ENCODE peak calls at places on chromosomes 11 and 22, in five cellular contexts. One of them, this sample, is unnamed.
A peak's percentile ranks its signal among the peaks of the same experiment; 100 is the strongest.

GRCh38 chr22:32949719-32950118 is 108.5 kb downstream of the SYN3 start:
- DNase-seq in SK-N-SH: peak; percentile 11
- DNase-seq in HepG2: peak; percentile 54
- DNase-seq in K562: no peak
- DNase-seq in GM12878: no peak
- DNase-seq in this sample: no peak

GRCh38 chr11:106507645-106508306 is 430.3 kb downstream of the AASDHPPT start:
- DNase-seq in SK-N-SH: no peak
- DNase-seq in HepG2: no peak
- DNase-seq in K562: no peak
- DNase-seq in GM12878: no peak
- DNase-seq in this sample: no peak

GRCh38 chr11:114607753-114608459 is 12.3 kb upstream of the NXPE4 start:
- DNase-seq in SK-N-SH: no peak
- DNase-seq in HepG2: no peak
- DNase-seq in K562: no peak
- DNase-seq in GM12878: no peak
- DNase-seq in this sample: no peak

GRCh38 chr11:133409799-133410198 is 122.5 kb downstream of the OPCML start:
- DNase-seq in SK-N-SH: no peak
- DNase-seq in HepG2: no peak
- DNase-seq in K562: no peak
- DNase-seq in GM12878: no peak
- DNase-seq in this sample: no peak

GRCh38 chr11:3840289-3840869 is 380 bp downstream of the RHOG start:
- DNase-seq in SK-N-SH: peak; percentile 60
- DNase-seq in HepG2: no peak
- DNase-seq in K562: no peak
- DNase-seq in GM12878: no peak
- DNase-seq in this sample: no peak

GRCh38 chr11:47189100-47189834 is 3.0 kb upstream of the PACSIN3 start:
- DNase-seq in SK-N-SH: no peak
- DNase-seq in HepG2: peak; percentile 99
- DNase-seq in K562: peak; percentile 12
- DNase-seq in GM12878: no peak
- DNase-seq in this sample: peak; percentile 96

GRCh38 chr11:58837707-58838388 is 6.7 kb downstream of the GLYATL2 start:
- DNase-seq in SK-N-SH: no peak
- DNase-seq in HepG2: no peak
- DNase-seq in K562: no peak
- DNase-seq in GM12878: no peak
- DNase-seq in this sample: no peak

GRCh38 chr11:103928040-103928555 is 108.3 kb upstream of the DDI1 start:
- DNase-seq in SK-N-SH: no peak
- DNase-seq in HepG2: no peak
- DNase-seq in K562: no peak
- DNase-seq in GM12878: no peak
- DNase-seq in this sample: no peak

GRCh38 chr22:39773976-39774539 is 119.5 kb downstream of the ENTHD1 start:
- DNase-seq in SK-N-SH: no peak
- DNase-seq in HepG2: no peak
- DNase-seq in K562: peak; percentile 46
- DNase-seq in GM12878: peak; percentile 73
- DNase-seq in this sample: no peak

GRCh38 chr22:39683639-39684038 is 113.1 kb downstream of the CACNA1I start:
- DNase-seq in SK-N-SH: no peak
- DNase-seq in HepG2: no peak
- DNase-seq in K562: no peak
- DNase-seq in GM12878: no peak
- DNase-seq in this sample: no peak

GRCh38 chr11:120013325-120014250 is 124.3 kb downstream of the TRIM29 start:
- DNase-seq in SK-N-SH: peak; percentile 78
- DNase-seq in HepG2: peak; percentile 32
- DNase-seq in K562: peak; percentile 51
- DNase-seq in GM12878: no peak
- DNase-seq in this sample: peak; percentile 35

GRCh38 chr11:2576116-2576515 is 123.7 kb downstream of the KCNQ1OT1 start:
- DNase-seq in SK-N-SH: no peak
- DNase-seq in HepG2: no peak
- DNase-seq in K562: no peak
- DNase-seq in GM12878: no peak
- DNase-seq in this sample: no peak
- TF ChIP-seq CHD2 in SK-N-SH: no peak
- TF ChIP-seq CHD2 in HepG2: no peak
- TF ChIP-seq CHD2 in K562: no peak
- TF ChIP-seq CHD2 in GM12878: no peak
- TF ChIP-seq CHD2 in this sample: no peak

GRCh38 chr11:1476946-1477736 is 9.4 kb downstream of the MOB2 start:
- DNase-seq in SK-N-SH: no peak
- DNase-seq in HepG2: no peak
- DNase-seq in K562: no peak
- DNase-seq in GM12878: no peak
- DNase-seq in this sample: no peak
- TF ChIP-seq CHD2 in SK-N-SH: no peak
- TF ChIP-seq CHD2 in HepG2: no peak
- TF ChIP-seq CHD2 in K562: no peak
- TF ChIP-seq CHD2 in GM12878: no peak
- TF ChIP-seq CHD2 in this sample: no peak

GRCh38 chr11:66725646-66726045 is 3.4 kb downstream of the SPTBN2 start:
- DNase-seq in SK-N-SH: no peak
- DNase-seq in HepG2: no peak
- DNase-seq in K562: no peak
- DNase-seq in GM12878: no peak
- DNase-seq in this sample: no peak

GRCh38 chr11:66729447-66729846 is 431 bp upstream of the SPTBN2 start:
- DNase-seq in SK-N-SH: no peak
- DNase-seq in HepG2: no peak
- DNase-seq in K562: no peak
- DNase-seq in GM12878: no peak
- DNase-seq in this sample: no peak

GRCh38 chr11:66727883-66728759 is 895 bp downstream of the SPTBN2 start:
- DNase-seq in SK-N-SH: peak; percentile 92
- DNase-seq in HepG2: no peak
- DNase-seq in K562: peak; percentile 49
- DNase-seq in GM12878: no peak
- DNase-seq in this sample: no peak

GRCh38 chr11:66728760-66729385 is at the start of gene SPTBN2:
- DNase-seq in SK-N-SH: no peak
- DNase-seq in HepG2: no peak
- DNase-seq in K562: peak; percentile 75
- DNase-seq in GM12878: no peak
- DNase-seq in this sample: no peak

GRCh38 chr11:66727282-66727882 is 1.6 kb downstream of the SPTBN2 start:
- DNase-seq in SK-N-SH: peak; percentile 84
- DNase-seq in HepG2: no peak
- DNase-seq in K562: peak; percentile 69
- DNase-seq in GM12878: no peak
- DNase-seq in this sample: peak; percentile 23
- TF ChIP-seq CHD2 in SK-N-SH: no peak
- TF ChIP-seq CHD2 in HepG2: no peak
- TF ChIP-seq CHD2 in K562: no peak
- TF ChIP-seq CHD2 in GM12878: no peak
- TF ChIP-seq CHD2 in this sample: no peak

GRCh38 chr22:29710922-29711593 is 8.7 kb upstream of the CABP7 start:
- DNase-seq in SK-N-SH: peak; percentile 92
- DNase-seq in HepG2: no peak
- DNase-seq in K562: no peak
- DNase-seq in GM12878: no peak
- DNase-seq in this sample: no peak
- TF ChIP-seq CHD2 in SK-N-SH: peak; percentile 68
- TF ChIP-seq CHD2 in HepG2: no peak
- TF ChIP-seq CHD2 in K562: no peak
- TF ChIP-seq CHD2 in GM12878: no peak
- TF ChIP-seq CHD2 in this sample: no peak

DNA sequence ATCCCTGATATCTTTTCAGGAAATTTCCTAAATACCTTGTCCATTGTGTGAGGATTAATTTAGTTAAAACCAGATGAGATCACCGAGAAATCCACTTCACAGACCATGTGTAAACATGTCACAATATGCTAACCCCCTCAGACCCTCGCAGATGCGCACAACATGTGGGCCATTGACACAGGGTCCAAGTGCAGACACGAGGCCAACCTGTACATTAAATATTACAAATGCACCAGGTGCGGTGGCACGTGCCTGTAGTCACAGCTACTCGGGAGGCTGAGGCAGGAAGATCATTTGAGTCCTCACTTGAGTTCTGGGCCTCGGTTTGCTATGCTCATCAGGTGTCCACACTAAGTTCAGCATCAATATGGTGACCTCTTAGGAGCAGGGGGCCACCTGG is 9.9 kb upstream of the TMPRSS4 start:
- DNase-seq in SK-N-SH: no peak
- DNase-seq in HepG2: no peak
- DNase-seq in K562: no peak
- DNase-seq in GM12878: no peak
- DNase-seq in this sample: no peak
- TF ChIP-seq CHD2 in SK-N-SH: no peak
- TF ChIP-seq CHD2 in HepG2: no peak
- TF ChIP-seq CHD2 in K562: no peak
- TF ChIP-seq CHD2 in GM12878: no peak
- TF ChIP-seq CHD2 in this sample: no peak

DNA sequence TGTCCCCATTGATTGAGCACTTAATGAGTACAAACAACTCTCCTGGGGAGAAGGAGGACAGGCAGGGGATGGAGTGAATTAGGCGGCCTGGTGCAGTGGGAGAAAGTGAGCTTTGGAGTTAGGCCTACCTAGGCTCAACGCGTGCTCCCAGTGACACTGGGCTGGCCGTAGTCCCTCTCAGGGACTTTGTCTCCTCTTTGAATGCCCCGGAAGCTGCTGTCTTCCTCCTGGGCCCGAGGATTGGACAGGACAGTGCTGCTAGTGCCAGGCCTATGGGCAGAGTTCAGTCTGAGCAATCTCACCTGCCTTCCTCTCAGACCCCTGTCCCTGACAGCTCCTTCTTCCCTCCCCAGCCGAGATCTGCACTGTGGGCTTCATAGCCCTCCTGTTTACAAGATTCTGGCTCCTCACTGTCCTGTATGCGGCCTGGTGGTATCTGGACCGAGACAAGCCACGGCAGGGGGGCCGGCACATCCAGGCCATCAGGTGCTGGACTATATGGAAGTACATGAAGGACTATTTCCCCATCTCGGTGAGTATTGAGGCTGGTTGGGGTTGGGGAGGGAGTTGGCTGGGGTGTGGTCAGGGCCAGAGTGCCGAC is 2.1 kb downstream of the MOGAT2 start:
- DNase-seq in SK-N-SH: no peak
- DNase-seq in HepG2: peak; percentile 73
- DNase-seq in K562: no peak
- DNase-seq in GM12878: no peak
- DNase-seq in this sample: no peak
- TF ChIP-seq CHD2 in SK-N-SH: no peak
- TF ChIP-seq CHD2 in HepG2: no peak
- TF ChIP-seq CHD2 in K562: no peak
- TF ChIP-seq CHD2 in GM12878: no peak
- TF ChIP-seq CHD2 in this sample: no peak

GRCh38 chr11:1205121-1205986 is 17.5 kb upstream of the MUC5B start:
- DNase-seq in SK-N-SH: peak; percentile 15
- DNase-seq in HepG2: no peak
- DNase-seq in K562: no peak
- DNase-seq in GM12878: no peak
- DNase-seq in this sample: no peak

GRCh38 chr11:1202776-1203504 is 19.9 kb upstream of the MUC5B start:
- DNase-seq in SK-N-SH: peak; percentile 96
- DNase-seq in HepG2: peak; percentile 24
- DNase-seq in K562: peak; percentile 67
- DNase-seq in GM12878: no peak
- DNase-seq in this sample: peak; percentile 67

GRCh38 chr11:1205987-1206331 is 16.9 kb upstream of the MUC5B start:
- DNase-seq in SK-N-SH: peak; percentile 13
- DNase-seq in HepG2: no peak
- DNase-seq in K562: no peak
- DNase-seq in GM12878: no peak
- DNase-seq in this sample: no peak

GRCh38 chr11:1203505-1204271 is 19.2 kb upstream of the MUC5B start:
- DNase-seq in SK-N-SH: peak; percentile 37
- DNase-seq in HepG2: no peak
- DNase-seq in K562: no peak
- DNase-seq in GM12878: no peak
- DNase-seq in this sample: no peak

DNA sequence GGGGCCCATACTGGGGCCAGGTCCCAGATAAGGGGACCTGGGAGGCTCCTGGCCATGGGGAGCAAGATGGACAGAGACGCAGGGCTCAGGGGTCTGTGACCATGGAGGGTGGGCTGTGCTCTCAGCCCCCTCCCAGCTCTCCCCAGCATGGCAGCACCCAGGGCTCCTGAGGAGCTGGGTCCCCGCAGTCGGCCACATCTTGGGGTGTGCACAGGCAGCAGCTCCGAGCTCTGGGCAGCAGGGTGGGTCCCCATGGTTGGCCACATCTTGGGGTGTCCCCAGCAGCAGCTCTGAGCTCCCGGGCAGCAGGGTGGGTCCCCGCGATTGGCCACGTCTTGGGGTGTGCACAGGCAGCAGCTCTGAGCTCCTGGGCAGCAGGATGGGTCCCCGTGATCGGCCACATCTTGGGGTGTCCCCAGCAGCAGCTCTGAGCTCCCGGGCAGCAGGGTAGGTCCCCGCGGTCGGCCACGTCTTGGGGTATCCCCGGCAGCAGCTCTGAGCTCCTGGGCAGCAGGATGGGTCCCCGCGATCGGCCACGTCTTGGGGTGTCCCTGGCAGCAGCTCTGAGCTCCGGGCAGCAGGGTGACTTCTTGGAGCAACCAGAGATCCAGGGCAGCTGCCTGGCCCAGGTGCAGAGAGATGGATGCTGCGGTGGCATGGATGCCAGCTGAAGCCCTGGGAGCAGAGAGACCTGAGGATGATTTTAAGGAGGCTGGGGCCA is 18.3 kb upstream of the MUC5B start:
- DNase-seq in SK-N-SH: peak; percentile 17
- DNase-seq in HepG2: no peak
- DNase-seq in K562: no peak
- DNase-seq in GM12878: no peak
- DNase-seq in this sample: no peak
- TF ChIP-seq CHD2 in SK-N-SH: no peak
- TF ChIP-seq CHD2 in HepG2: no peak
- TF ChIP-seq CHD2 in K562: no peak
- TF ChIP-seq CHD2 in GM12878: no peak
- TF ChIP-seq CHD2 in this sample: no peak

DNA sequence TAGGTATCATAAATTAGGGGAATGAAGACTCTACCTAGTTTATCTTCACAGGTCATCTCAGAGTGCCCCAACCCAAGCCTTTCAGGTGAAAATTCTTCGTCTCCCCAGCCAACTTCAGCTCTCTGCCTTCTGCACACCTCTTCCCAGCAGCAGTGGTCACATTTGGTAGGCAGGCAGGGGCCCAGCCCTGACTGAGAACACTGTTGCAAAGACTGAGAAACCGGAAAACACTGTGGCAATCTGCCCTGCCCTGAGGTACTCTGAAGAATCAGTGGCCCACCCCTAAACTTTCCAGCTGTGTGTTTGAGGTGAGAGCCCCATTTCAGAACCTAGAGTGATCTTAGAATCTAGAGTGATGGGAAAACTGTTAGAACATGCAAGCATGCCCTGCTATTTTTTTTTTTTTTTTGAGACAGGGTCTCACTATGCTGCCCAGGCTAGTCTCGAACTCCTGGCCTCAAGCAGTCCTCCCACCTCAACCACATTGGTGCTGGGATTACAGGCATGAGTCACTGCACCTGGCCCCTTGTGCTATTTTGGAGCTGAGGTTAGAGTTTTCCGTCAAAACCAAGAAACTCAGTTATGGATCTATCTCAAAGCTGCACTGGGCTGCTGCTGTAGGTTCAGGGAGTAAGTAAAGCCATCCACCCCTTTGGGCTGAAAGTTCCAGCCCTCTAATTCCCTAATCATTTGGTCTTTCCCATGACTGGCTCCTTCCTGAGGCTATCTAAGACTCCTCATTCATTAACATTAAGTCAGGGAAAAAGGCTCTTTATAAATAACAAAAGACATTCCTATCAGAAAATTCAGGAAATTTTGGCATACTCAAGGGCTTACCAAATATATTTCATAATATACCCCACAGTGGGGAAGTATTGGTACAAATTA is 1.7 kb upstream of the LDHA start:
- DNase-seq in SK-N-SH: no peak
- DNase-seq in HepG2: no peak
- DNase-seq in K562: peak; percentile 32
- DNase-seq in GM12878: no peak
- DNase-seq in this sample: no peak
- TF ChIP-seq CHD2 in SK-N-SH: no peak
- TF ChIP-seq CHD2 in HepG2: no peak
- TF ChIP-seq CHD2 in K562: no peak
- TF ChIP-seq CHD2 in GM12878: no peak
- TF ChIP-seq CHD2 in this sample: no peak

This sample was measured in A549.